ENCODE peak calls at places on chromosomes 3 and 15, in five cellular contexts. A is left ventricle myocardium inferior, U is osteoblast, L is endothelial cell of umbilical vein, S is uterus. O is an unnamed sample.
A peak's percentile ranks its signal among the peaks of the same experiment; 100 is the strongest.

GRCh38 chr3:117920240-117920923 is 1114.3 kb downstream of the IGSF11 start:
- DNase-seq in A (no peak), U (no peak), L (no peak), S (no peak), O (no peak)

GRCh38 chr15:48722764-48723661 is 77.5 kb upstream of the FBN1 start:
- DNase-seq in A (no peak), U (peak; percentile 62), L (peak; percentile 79), S (no peak), O (no peak)

GRCh38 chr15:95086543-95087252 is 855.3 kb downstream of the MCTP2 start:
- DNase-seq in A (no peak), U (no peak), L (peak; percentile 56), S (no peak), O (no peak)

GRCh38 chr3:115855911-115856310 is 232.6 kb downstream of the GAP43 start:
- DNase-seq in A (no peak), U (no peak), L (no peak), S (no peak), O (no peak)

GRCh38 chr15:54226455-54226854 is 248.2 kb downstream of the UNC13C start:
- DNase-seq in A (no peak), U (peak; percentile 4), L (no peak), S (no peak), O (no peak)

GRCh38 chr3:123626881-123627280 is 42.0 kb upstream of the HACD2 start:
- DNase-seq in A (no peak), U (no peak), L (no peak), S (no peak), O (no peak)

GRCh38 chr15:99130765-99131440 is 26.0 kb downstream of the SYNM start:
- DNase-seq in A (no peak), U (no peak), L (no peak), S (no peak), O (no peak)

GRCh38 chr3:188469228-188469885 is 315.4 kb downstream of the LPP start:
- DNase-seq in A (no peak), U (no peak), L (no peak), S (peak; percentile 55), O (no peak)

GRCh38 chr3:101142160-101142559 is 148.9 kb upstream of the ABI3BP start:
- DNase-seq in A (no peak), U (no peak), L (peak; percentile 26), S (no peak), O (no peak)

GRCh38 chr3:162332344-162332743 is 835.7 kb downstream of the OTOL1 start:
- DNase-seq in A (no peak), U (no peak), L (no peak), S (no peak), O (no peak)

GRCh38 chr3:152969557-152970300 is 134.8 kb downstream of the P2RY1 start:
- DNase-seq in A (no peak), U (no peak), L (no peak), S (no peak), O (no peak)

GRCh38 chr3:100045696-100046095 is 68.6 kb downstream of the FILIP1L start:
- DNase-seq in A (peak; percentile 76), U (peak; percentile 77), L (no peak), S (peak; percentile 54), O (no peak)

GRCh38 chr15:70158309-70158995 is 60.7 kb upstream of the TLE3 start:
- DNase-seq in A (no peak), U (peak; percentile 47), L (no peak), S (no peak), O (no peak)

GRCh38 chr3:187445352-187445751 is 77.2 kb downstream of the RTP4 start:
- DNase-seq in A (no peak), U (no peak), L (no peak), S (no peak), O (no peak)

GRCh38 chr15:100889359-100890058 is 9.9 kb downstream of the ALDH1A3 start:
- DNase-seq in A (peak; percentile 57), U (peak; percentile 96), L (peak; percentile 85), S (peak; percentile 79), O (no peak)

GRCh38 chr15:40290540-40291087 is 7.8 kb upstream of the ANKRD63 start:
- DNase-seq in A (no peak), U (no peak), L (no peak), S (no peak), O (no peak)

GRCh38 chr3:192845196-192845855 is 72.3 kb downstream of the MB21D2 start:
- DNase-seq in A (no peak), U (no peak), L (no peak), S (no peak), O (no peak)

GRCh38 chr3:192848371-192849233 is 69.1 kb downstream of the MB21D2 start:
- DNase-seq in A (no peak), U (no peak), L (no peak), S (no peak), O (no peak)

GRCh38 chr3:192844366-192844765 is 73.3 kb downstream of the MB21D2 start:
- DNase-seq in A (no peak), U (no peak), L (no peak), S (no peak), O (no peak)

GRCh38 chr3:192850501-192850981 is 67.1 kb downstream of the MB21D2 start:
- DNase-seq in A (no peak), U (peak; percentile 84), L (peak; percentile 47), S (no peak), O (no peak)

GRCh38 chr3:192847918-192848317 is 69.7 kb downstream of the MB21D2 start:
- DNase-seq in A (no peak), U (no peak), L (no peak), S (no peak), O (no peak)
- H3K4me3 ChIP-seq in A (no peak overlapping the region), U (no peak overlapping the region), L (no peak overlapping the region), S (no peak overlapping the region), O (no peak overlapping the region)

DNA sequence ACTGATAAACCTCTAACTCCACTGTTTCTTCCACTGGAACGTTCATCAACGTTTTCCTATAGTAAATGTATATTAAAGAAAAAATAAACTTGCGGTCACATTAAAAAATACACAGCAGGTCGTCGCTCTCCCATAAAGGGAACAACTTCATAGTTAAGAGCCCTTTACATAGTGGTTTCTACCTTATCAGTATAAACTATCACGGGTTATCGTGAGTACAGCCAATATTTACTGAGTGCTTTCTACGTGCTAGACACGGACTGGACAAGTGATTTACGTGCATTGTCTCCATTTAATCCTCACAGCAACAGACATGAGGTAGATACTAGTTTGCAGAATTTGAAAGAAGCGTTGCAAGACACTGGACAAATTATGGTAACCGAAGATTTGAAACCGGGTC is 964 bp upstream of the TASOR start:
- DNase-seq in A (no peak), U (no peak), L (no peak), S (no peak), O (no peak)
- H3K36me3 ChIP-seq in A (no peaks in the 10 kb centered on the region), U (no peaks in the 10 kb centered on the region), L (no peaks in the 10 kb centered on the region), S (no peaks in the 10 kb centered on the region), O (peaks cover 11% of the 10 kb centered on the region)

GRCh38 chr3:17749281-17749680 is 6.8 kb upstream of the TBC1D5 start:
- DNase-seq in A (no peak), U (no peak), L (no peak), S (no peak), O (no peak)
- H3K4me3 ChIP-seq in A (no peak overlapping the region), U (no peak overlapping the region), L (no peak overlapping the region), S (no peak overlapping the region), O (no peak overlapping the region)

DNA sequence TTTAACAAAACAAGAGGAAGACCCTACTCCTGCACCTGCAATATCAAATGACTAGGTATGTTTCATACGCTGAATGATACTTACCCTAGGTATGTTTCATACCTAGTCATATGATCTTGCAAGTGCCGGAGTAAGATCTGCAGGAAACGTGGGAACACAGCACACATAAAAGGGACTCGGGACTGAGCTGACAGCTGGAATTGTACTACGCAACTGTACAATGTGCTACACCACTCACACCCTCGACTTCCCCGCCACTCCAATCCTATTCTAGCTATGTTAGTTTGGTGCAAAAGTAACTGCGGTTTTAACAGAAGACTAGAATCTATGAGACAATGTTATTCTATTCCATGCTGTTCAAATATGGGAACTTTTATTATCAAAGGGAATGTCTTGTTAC is 22.0 kb downstream of the CRBN start:
- DNase-seq in A (no peak), U (no peak), L (no peak), S (no peak), O (no peak)
- H3K36me3 ChIP-seq in A (peaks cover 82% of the 10 kb centered on the region), U (peaks cover 35% of the 10 kb centered on the region), L (peaks cover 13% of the 10 kb centered on the region), S (no peaks in the 10 kb centered on the region), O (peaks cover 47% of the 10 kb centered on the region)

DNA sequence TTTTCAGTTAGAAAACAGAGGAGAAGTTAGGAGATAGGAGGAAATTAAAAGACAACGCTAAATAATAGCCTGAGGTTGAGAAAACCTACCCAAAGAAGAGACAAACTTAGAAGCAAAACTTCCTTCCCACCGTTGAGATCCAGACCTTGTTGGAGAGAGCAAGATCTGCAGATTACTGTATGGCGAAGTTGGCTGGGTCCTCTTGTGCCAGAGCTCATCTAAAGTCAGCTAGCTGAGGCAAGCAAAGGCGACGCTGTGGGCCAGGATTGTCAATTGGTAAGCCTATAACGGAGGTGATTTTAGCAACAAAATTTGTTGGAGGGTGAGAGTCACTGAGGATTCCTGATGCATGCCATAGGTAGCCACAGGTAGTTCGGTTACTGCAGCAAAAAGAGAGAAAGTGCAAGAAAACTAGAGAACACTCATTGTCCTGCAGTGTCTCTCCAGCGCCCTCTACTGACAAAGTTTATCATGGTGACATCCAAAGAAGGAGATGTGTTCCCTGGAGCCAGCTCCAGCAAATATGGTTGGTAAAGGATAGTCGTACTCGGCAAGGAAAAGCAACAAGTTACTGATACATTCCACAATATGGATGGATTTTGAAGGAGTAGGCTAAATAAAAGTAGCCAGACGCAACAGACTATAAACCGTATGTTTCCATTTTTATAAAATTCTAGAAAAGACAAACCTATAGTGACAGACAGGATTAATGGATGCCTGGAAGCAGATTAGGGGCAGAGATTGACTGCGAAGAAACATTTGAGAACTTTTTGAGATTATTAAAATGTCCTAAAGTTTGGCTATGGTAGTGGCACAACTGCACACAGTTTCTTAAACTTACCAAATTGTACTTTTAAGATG is 9.8 kb upstream of the OR5K4 start:
- DNase-seq in A (no peak), U (peak; percentile 38), L (peak; percentile 42), S (no peak), O (peak; percentile 77)
- H3K4me3 ChIP-seq in A (no peak overlapping the region), U (no peak overlapping the region), L (no peak overlapping the region), S (no peak overlapping the region), O (no peak overlapping the region)

GRCh38 chr3:12907296-12907695 is 65.9 kb upstream of the RPL32 start:
- DNase-seq in A (no peak), U (peak; percentile 43), L (no peak), S (no peak), O (no peak)
- H3K36me3 ChIP-seq in A (peaks cover 98% of the 10 kb centered on the region), U (peaks cover 36% of the 10 kb centered on the region), L (peaks cover 29% of the 10 kb centered on the region), S (no peaks in the 10 kb centered on the region), O (peaks cover 16% of the 10 kb centered on the region)